ENCODE peak calls at places on chromosomes 5 and 9, in eight cellular contexts. G is transverse colon; C is A549; O is cardiac muscle cell; V is psoas muscle; L is CD8-positive, alpha-beta T cell; Y is GM23338; X is body of pancreas. W is an unnamed sample.

GRCh38 chr5:175922192-175922885 is 45.8 kb downstream of the THOC3 start:
- DNase-seq in O (peak; percentile 78), L (no peak), V (no peak), Y (no peak), X (no peak), C (peak; percentile 11), G (no peak), W (no peak)

GRCh38 chr5:148179234-148179824 is 11.0 kb downstream of the SPINK14 start:
- DNase-seq in X (no peak), G (no peak), O (peak; percentile 85), Y (peak; percentile 79), C (no peak), L (no peak), V (no peak), W (no peak)

GRCh38 chr9:131046093-131046380 is 37.1 kb downstream of the LAMC3 start:
- DNase-seq in C (no peak), O (no peak), X (no peak), V (no peak), L (no peak), Y (no peak), G (no peak), W (no peak)

GRCh38 chr5:1001406-1002270 is 7.0 kb upstream of the NKD2 start:
- DNase-seq in C (no peak), G (no peak), X (peak; percentile 8), V (no peak), L (no peak), O (no peak), Y (no peak), W (peak; percentile 27)

GRCh38 chr5:126736141-126736540 is 40.8 kb upstream of the LMNB1 start:
- DNase-seq in V (no peak), C (no peak), L (no peak), G (no peak), O (no peak), X (no peak), Y (no peak), W (no peak)

GRCh38 chr5:137619191-137619870 is 116.6 kb downstream of the KLHL3 start:
- DNase-seq in G (no peak), Y (no peak), C (no peak), O (peak; percentile 94), L (no peak), V (peak; percentile 75), X (peak; percentile 25), W (peak; percentile 71)

GRCh38 chr9:3922846-3923245 is 377.0 kb downstream of the GLIS3 start:
- DNase-seq in Y (no peak), G (no peak), O (no peak), C (no peak), V (no peak), X (no peak), L (no peak), W (no peak)

GRCh38 chr5:10724799-10725507 is 36.1 kb downstream of the DAP start:
- DNase-seq in Y (peak; percentile 54), C (peak; percentile 84), O (peak; percentile 91), L (no peak), X (peak; percentile 68), V (peak; percentile 79), G (peak; percentile 26), W (no peak)

GRCh38 chr9:132509921-132510874 is 72.2 kb upstream of the BARHL1 start:
- DNase-seq in C (no peak), X (no peak), L (no peak), V (no peak), G (no peak), Y (no peak), O (peak; percentile 21), W (no peak)

GRCh38 chr5:37166197-37166596 is 83.0 kb downstream of the CPLANE1 start:
- DNase-seq in Y (no peak), C (no peak), V (no peak), X (no peak), L (no peak), O (no peak), G (no peak), W (no peak)

GRCh38 chr5:169050146-169050571 is 250.8 kb downstream of the SLIT3 start:
- DNase-seq in C (no peak), V (no peak), X (no peak), G (no peak), O (peak; percentile 19), Y (no peak), L (no peak), W (no peak)

GRCh38 chr5:93151896-93152295 is 429.1 kb downstream of the NR2F1-AS1 start:
- DNase-seq in V (no peak), G (no peak), C (no peak), L (no peak), Y (no peak), O (no peak), X (no peak), W (no peak)

GRCh38 chr5:164002653-164003052 is 497.2 kb downstream of the MAT2B start:
- DNase-seq in L (no peak), Y (no peak), O (peak; percentile 5), C (no peak), X (no peak), G (no peak), V (no peak), W (no peak)

GRCh38 chr5:56993241-56993640 is 41.3 kb upstream of the MIER3 start:
- DNase-seq in L (no peak), C (no peak), O (peak; percentile 58), X (no peak), G (no peak), Y (no peak), V (no peak), W (no peak)

GRCh38 chr9:13090588-13090987 is 188.9 kb downstream of the MPDZ start:
- DNase-seq in Y (no peak), V (no peak), C (no peak), L (no peak), X (no peak), O (peak; percentile 14), G (no peak), W (no peak)

GRCh38 chr9:88932766-88933165 is 58.5 kb upstream of the S1PR3 start:
- DNase-seq in Y (peak; percentile 68), C (no peak), O (no peak), V (no peak), X (no peak), L (no peak), G (no peak), W (no peak)

GRCh38 chr5:89998505-89998904 is 411.1 kb downstream of the CETN3 start:
- DNase-seq in Y (peak; percentile 22), C (no peak), X (no peak), L (no peak), G (no peak), V (no peak), O (no peak), W (no peak)

DNA sequence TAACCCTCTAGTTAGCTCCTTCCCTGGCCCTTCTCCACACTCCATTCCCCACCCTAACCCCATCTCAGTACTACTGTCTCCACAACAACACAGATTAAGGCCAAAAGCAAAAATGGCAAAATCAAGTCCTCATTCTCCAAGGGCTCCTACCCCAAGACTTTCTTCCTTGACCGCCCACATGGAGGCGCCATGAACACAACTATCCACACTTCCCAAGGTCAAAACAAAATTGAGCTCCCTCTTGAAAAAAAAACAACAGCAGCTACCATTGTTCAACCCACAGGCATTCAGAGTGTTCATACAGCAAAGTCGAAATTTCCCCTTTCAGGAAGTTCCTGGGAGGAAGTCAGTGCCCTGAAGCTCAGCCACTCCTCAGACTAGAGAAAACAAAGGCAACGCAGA is 54.4 kb downstream of the GNAQ start:
- DNase-seq in C (peak; percentile 16), V (peak; percentile 74), G (peak; percentile 66), Y (peak; percentile 85), L (peak; percentile 44), O (peak; percentile 86), X (peak; percentile 72), W (peak; percentile 50)
- TF ChIP-seq CTCF in C (peak; percentile 57), V (peak; percentile 46), G (peak; percentile 33), Y (peak; percentile 81), L (no peak), O (peak; percentile 72), X (peak; percentile 37), W (peak; percentile 38)

GRCh38 chr5:143403607-143404415 is at the start of gene NR3C1:
- DNase-seq in V (peak; percentile 95), X (peak; percentile 86), O (peak; percentile 93), Y (peak; percentile 66), G (peak; percentile 88), C (peak; percentile 50), L (peak; percentile 88), W (peak; percentile 88)

GRCh38 chr5:143404416-143405062 is 1.1 kb upstream of the NR3C1 start:
- DNase-seq in G (peak; percentile 78), C (peak; percentile 49), V (peak; percentile 90), L (no peak), Y (peak; percentile 72), O (peak; percentile 96), X (peak; percentile 76), W (peak; percentile 82)

GRCh38 chr5:143405063-143405746 is 1.7 kb upstream of the NR3C1 start:
- DNase-seq in G (peak; percentile 87), C (peak; percentile 42), X (peak; percentile 85), O (peak; percentile 91), Y (peak; percentile 86), L (peak; percentile 94), V (peak; percentile 95), W (peak; percentile 87)

GRCh38 chr5:143405747-143406098 is 2.2 kb upstream of the NR3C1 start:
- DNase-seq in X (no peak), Y (no peak), O (no peak), C (no peak), G (no peak), L (no peak), V (no peak), W (no peak)

DNA sequence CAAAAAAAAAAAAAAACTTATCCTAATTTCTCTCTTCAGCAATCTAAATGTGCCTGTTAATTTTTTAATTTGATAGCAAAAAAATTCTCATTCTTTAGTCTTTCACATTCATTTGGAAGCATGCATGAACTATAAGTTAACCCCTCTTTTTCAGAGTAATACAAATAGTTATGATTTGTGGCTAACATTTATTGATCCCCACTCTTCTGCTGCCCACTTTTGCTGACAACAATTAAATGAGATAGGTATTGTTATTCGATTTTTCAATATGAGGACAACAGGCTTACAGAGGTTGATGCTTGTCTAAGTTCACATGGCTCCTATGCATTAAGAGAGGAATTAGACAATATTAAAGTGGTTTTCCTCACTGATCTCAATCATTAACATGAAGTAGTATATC is 2.9 kb upstream of the NR3C1 start:
- DNase-seq in X (no peak), V (no peak), C (no peak), Y (no peak), O (no peak), G (no peak), L (no peak), W (no peak)
- H3K4me3 ChIP-seq in X (no peak overlapping the region), V (no peak overlapping the region), C (no peak overlapping the region), Y (no peak overlapping the region), O (no peak overlapping the region), G (no peak overlapping the region), L (no peak overlapping the region), W (no peak overlapping the region)

GRCh38 chr5:173326501-173326960 is 1.7 kb downstream of the STC2 start:
- DNase-seq in X (no peak), L (no peak), O (peak; percentile 84), V (no peak), C (no peak), G (no peak), Y (no peak), W (no peak)
- H3K27ac ChIP-seq in X (peak overlapping the region; percentile 80), L (no peak overlapping the region), O (no peak overlapping the region), V (no peak overlapping the region), C (peak overlapping the region; percentile 97), G (no peak overlapping the region), Y (no peak overlapping the region), W (peak overlapping the region; percentile 18)

DNA sequence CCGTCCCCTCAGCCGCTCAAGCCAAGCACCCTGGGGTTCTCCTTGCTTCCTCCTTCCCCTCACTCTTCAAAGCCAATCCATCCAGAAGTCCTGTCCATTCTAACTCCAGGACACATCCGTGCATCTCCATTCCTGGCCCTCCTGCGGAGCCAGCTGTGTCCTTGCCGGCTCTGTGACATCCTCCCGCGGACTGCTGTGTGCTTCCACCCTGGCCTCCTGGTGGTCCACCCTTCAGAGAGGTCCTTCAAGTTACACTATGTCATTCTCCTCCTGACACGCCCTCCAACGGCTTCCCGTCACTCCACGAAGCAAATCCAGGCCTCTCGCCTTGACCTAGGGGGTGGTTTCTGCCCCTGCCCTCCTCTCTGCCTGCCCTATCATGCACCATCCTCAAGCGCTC is 13.0 kb upstream of the SCGB3A1 start:
- DNase-seq in C (no peak), V (peak; percentile 28), G (no peak), X (no peak), L (no peak), Y (no peak), O (no peak), W (no peak)
- TF ChIP-seq CTCF in C (no peak), V (no peak), G (no peak), X (no peak), L (no peak), Y (no peak), O (no peak), W (no peak)